ENCODE peak calls at places on chromosomes 13 and 19, in nine cellular contexts. V is CD8-positive, alpha-beta T cell; R is stimulated activated CD4-positive, alpha-beta T cell treated with anti-CD3 and anti-CD28 coated beads, Interleukin-2, amount 100 ng/mL, for 48 hours; F is NCI-H2029; J is activated naive CD4-positive, alpha-beta T cell treated with Interleukin-2 at 50 U/mL for 16 hours; P is transverse colon; Z is astrocyte of the cerebellum; A is stomach; X is RWPE1. E is an unnamed sample.
A peak's percentile ranks its signal among the peaks of the same experiment; 100 is the strongest.

GRCh38 chr19:1839658-1840540 is 8.4 kb downstream of the REXO1 start:
- DNase-seq in V (no peak), R (no peak), F (no peak), J (no peak), P (peak; percentile 87), Z (no peak), A (no peak), X (no peak), E (no peak)

GRCh38 chr13:113105032-113105993 is at the start of gene F7:
- DNase-seq in V (no peak), R (no peak), F (no peak), J (no peak), P (peak; percentile 17), Z (no peak), A (no peak), X (no peak), E (no peak)

GRCh38 chr19:45645631-45646344 is 6.6 kb upstream of the EML2 start:
- DNase-seq in V (peak; percentile 58), R (peak; percentile 77), F (peak; percentile 75), J (peak; percentile 86), P (peak; percentile 85), Z (peak; percentile 68), A (peak; percentile 88), X (peak; percentile 66), E (peak; percentile 87)

GRCh38 chr19:40139533-40140287 is 49.0 kb upstream of the ZNF780A start:
- DNase-seq in V (no peak), R (no peak), F (peak; percentile 42), J (no peak), P (no peak), Z (peak; percentile 39), A (no peak), X (peak; percentile 41), E (peak; percentile 50)

GRCh38 chr13:112714366-112714765 is 24.5 kb downstream of the ATP11A start:
- DNase-seq in V (no peak), R (no peak), F (no peak), J (no peak), P (no peak), Z (no peak), A (peak; percentile 20), X (no peak), E (no peak)

GRCh38 chr13:43136940-43137574 is 113.7 kb downstream of the DNAJC15 start:
- DNase-seq in V (no peak), R (no peak), F (no peak), J (no peak), P (no peak), Z (no peak), A (no peak), X (no peak), E (no peak)

GRCh38 chr19:24054044-24054935 is 32.7 kb upstream of the ZNF254 start:
- DNase-seq in V (no peak), R (no peak), F (no peak), J (no peak), P (no peak), Z (peak; percentile 70), A (no peak), X (peak; percentile 82), E (no peak)

GRCh38 chr19:10766681-10767201 is 48.9 kb downstream of the DNM2 start:
- DNase-seq in V (no peak), R (no peak), F (no peak), J (no peak), P (no peak), Z (no peak), A (peak; percentile 68), X (no peak), E (no peak)

GRCh38 chr19:679418-680286 is 3.5 kb downstream of the FSTL3 start:
- DNase-seq in V (no peak), R (no peak), F (no peak), J (peak; percentile 31), P (peak; percentile 64), Z (peak; percentile 35), A (peak; percentile 57), X (peak; percentile 58), E (no peak)

GRCh38 chr19:12783849-12784393 is 7.4 kb upstream of the JUNB start:
- DNase-seq in V (no peak), R (no peak), F (no peak), J (peak; percentile 22), P (peak; percentile 73), Z (no peak), A (no peak), X (peak; percentile 82), E (no peak)

GRCh38 chr19:18503971-18504885 is 17.6 kb downstream of the ELL start:
- DNase-seq in V (no peak), R (no peak), F (no peak), J (no peak), P (peak; percentile 77), Z (no peak), A (peak; percentile 51), X (no peak), E (no peak)

GRCh38 chr19:3270908-3271307 is 46.4 kb downstream of the CELF5 start:
- DNase-seq in V (peak; percentile 13), R (no peak), F (peak; percentile 53), J (peak; percentile 38), P (no peak), Z (no peak), A (no peak), X (peak; percentile 53), E (peak; percentile 36)

GRCh38 chr19:11530432-11530831 is 1.5 kb upstream of the ECSIT start:
- DNase-seq in V (no peak), R (peak; percentile 34), F (peak; percentile 96), J (peak; percentile 48), P (peak; percentile 80), Z (peak; percentile 16), A (peak; percentile 80), X (peak; percentile 84), E (peak; percentile 37)

GRCh38 chr13:43085545-43085944 is 62.2 kb downstream of the DNAJC15 start:
- DNase-seq in V (no peak), R (no peak), F (no peak), J (no peak), P (no peak), Z (peak; percentile 44), A (no peak), X (peak; percentile 20), E (no peak)

GRCh38 chr13:79417741-79418140 is 11.7 kb upstream of the RBM26 start:
- DNase-seq in V (no peak), R (no peak), F (no peak), J (no peak), P (no peak), Z (no peak), A (no peak), X (no peak), E (no peak)

GRCh38 chr13:23007430-23007829 is 173.3 kb upstream of the SGCG start:
- DNase-seq in V (no peak), R (no peak), F (no peak), J (no peak), P (no peak), Z (no peak), A (no peak), X (no peak), E (no peak)

GRCh38 chr13:33207616-33207964 is 78.0 kb downstream of the STARD13 start:
- DNase-seq in V (no peak), R (no peak), F (no peak), J (no peak), P (no peak), Z (no peak), A (no peak), X (peak; percentile 50), E (no peak)

GRCh38 chr13:48231080-48231479 is 1.9 kb upstream of the ITM2B start:
- DNase-seq in V (no peak), R (no peak), F (no peak), J (no peak), P (no peak), Z (no peak), A (no peak), X (no peak), E (no peak)

GRCh38 chr13:99974296-99974938 is 2.9 kb upstream of the ZIC5 start:
- DNase-seq in V (no peak), R (no peak), F (no peak), J (no peak), P (no peak), Z (no peak), A (no peak), X (no peak), E (no peak)

GRCh38 chr19:18613589-18614234 is 1.0 kb downstream of the TMEM59L start:
- DNase-seq in V (no peak), R (no peak), F (no peak), J (no peak), P (no peak), Z (no peak), A (no peak), X (no peak), E (no peak)

E was measured in HEK293T.